ENCODE peak calls at places on chromosomes 7 and 10, in nine cellular contexts. V is AG04449; Q is lung; M is CD4-positive, CD25-positive, alpha-beta regulatory T cell; U is psoas muscle; F is body of pancreas; S is small intestine; E is AG09309; O is colonic mucosa. A is an unnamed sample.

GRCh38 chr7:43006008-43006407 is 73.8 kb downstream of the MRPL32 start:
- DNase-seq in S (no peak), E (no peak), V (no peak), U (no peak), F (no peak), O (no peak), M (no peak), Q (no peak), A (no peak)

GRCh38 chr7:17680026-17680425 is 260.3 kb downstream of the SNX13 start:
- DNase-seq in E (peak), O (peak), U (peak), M (no peak), S (no peak), Q (peak), V (no peak), F (peak), A (no peak)

GRCh38 chr10:68231916-68232315 is at the start of gene ATOH7:
- DNase-seq in Q (no peak), S (no peak), M (no peak), E (no peak), U (no peak), O (peak), F (no peak), V (no peak), A (no peak)

GRCh38 chr10:79444243-79445119 is 943 bp downstream of the ZCCHC24 start:
- DNase-seq in V (no peak), Q (peak), U (peak), M (peak), O (peak), F (peak), S (peak), E (no peak), A (peak)

GRCh38 chr7:89839329-89839728 is 314.9 kb upstream of the STEAP1 start:
- DNase-seq in F (no peak), V (no peak), Q (no peak), E (no peak), O (no peak), U (no peak), M (no peak), S (no peak), A (no peak)

GRCh38 chr10:31774928-31775668 is 153.5 kb downstream of the ARHGAP12 start:
- DNase-seq in U (peak), O (no peak), M (no peak), F (no peak), Q (no peak), E (no peak), S (no peak), V (no peak), A (no peak)

GRCh38 chr10:35462491-35462934 is 126.2 kb downstream of the CCNY start:
- DNase-seq in E (no peak), M (no peak), U (no peak), F (no peak), Q (no peak), V (no peak), S (peak), O (no peak), A (no peak)

GRCh38 chr7:16345979-16346958 is 75.1 kb downstream of the CRPPA start:
- DNase-seq in V (peak), M (no peak), O (peak), Q (no peak), S (peak), F (no peak), E (peak), U (no peak), A (no peak)

GRCh38 chr7:45157286-45157652 is 322 bp upstream of the RAMP3 start:
- DNase-seq in F (no peak), O (no peak), U (no peak), E (no peak), M (no peak), Q (no peak), V (no peak), S (no peak), A (no peak)

GRCh38 chr7:78863248-78863647 is 590.2 kb downstream of the MAGI2 start:
- DNase-seq in F (no peak), O (no peak), S (no peak), Q (no peak), V (no peak), U (no peak), M (no peak), E (no peak), A (no peak)

GRCh38 chr7:23196306-23196705 is 14.5 kb downstream of the NUP42 start:
- DNase-seq in O (no peak), Q (no peak), F (no peak), E (no peak), S (no peak), M (no peak), U (no peak), V (no peak), A (no peak)

GRCh38 chr10:123153486-123154091 is 613 bp upstream of the BUB3 start:
- DNase-seq in U (no peak), O (no peak), M (no peak), F (no peak), S (no peak), V (no peak), E (no peak), Q (no peak), A (no peak)

GRCh38 chr10:93762979-93763391 is 5.2 kb downstream of the LGI1 start:
- DNase-seq in Q (no peak), O (no peak), F (peak), S (peak), U (no peak), E (no peak), M (no peak), V (no peak), A (no peak)

GRCh38 chr7:22824760-22825159 is 2.1 kb upstream of the TOMM7 start:
- DNase-seq in S (no peak), O (no peak), U (no peak), Q (no peak), M (no peak), F (no peak), E (no peak), V (no peak), A (no peak)

GRCh38 chr7:75045881-75046280 is 27.7 kb downstream of the RCC1L start:
- DNase-seq in F (no peak), U (no peak), S (no peak), V (no peak), E (no peak), M (no peak), Q (no peak), O (no peak), A (no peak)

GRCh38 chr7:131568510-131568909 is 12.1 kb upstream of the PODXL start:
- DNase-seq in M (no peak), Q (no peak), U (no peak), E (no peak), O (no peak), V (no peak), F (no peak), S (no peak), A (no peak)

GRCh38 chr7:34748244-34749039 is 90.4 kb downstream of the NPSR1 start:
- DNase-seq in V (no peak), F (peak), U (peak), Q (peak), M (no peak), O (peak), E (peak), S (peak), A (no peak)

GRCh38 chr7:139648617-139648932 is 125.1 kb downstream of the CLEC2L start:
- DNase-seq in S (no peak), V (no peak), U (no peak), M (no peak), Q (no peak), E (no peak), F (no peak), O (no peak), A (peak)

DNA sequence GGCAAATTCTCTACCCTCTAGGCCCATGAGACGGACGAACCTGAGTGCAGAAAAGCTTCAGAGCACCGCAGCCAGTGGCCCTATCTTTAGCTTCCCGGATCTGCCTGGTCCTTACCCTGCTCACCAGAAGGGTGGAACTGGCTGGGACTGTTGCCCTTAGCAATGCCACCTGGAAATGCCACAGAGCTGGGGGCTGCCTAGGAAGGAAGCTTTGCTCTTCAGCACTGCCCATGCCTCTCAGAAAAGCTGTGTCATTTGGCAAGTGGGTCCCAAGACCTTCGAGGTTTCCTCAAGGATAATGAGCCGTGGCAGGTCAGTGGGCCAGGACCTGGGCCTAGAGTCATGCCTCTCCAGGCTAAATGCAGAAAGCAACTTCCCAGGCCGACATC is 2.2 kb upstream of the HOXA10 start:
- DNase-seq in U (no peak), F (no peak), S (no peak), V (no peak), Q (no peak), E (no peak), M (no peak), O (no peak), A (no peak)
- H3K4me3 ChIP-seq in U (peak), F (no peak), S (no peak), V (peak), Q (no peak), E (peak), M (no peak), O (peak), A (no peak)

GRCh38 chr7:65239324-65239706 is 134.3 kb upstream of the ZNF92 start:
- DNase-seq in Q (no peak), M (no peak), V (no peak), F (no peak), U (no peak), S (no peak), E (no peak), O (no peak), A (no peak)
- H3K4me3 ChIP-seq in Q (no peak), M (no peak), V (no peak), F (peak), U (peak), S (peak), E (no peak), O (peak), A (no peak)

DNA sequence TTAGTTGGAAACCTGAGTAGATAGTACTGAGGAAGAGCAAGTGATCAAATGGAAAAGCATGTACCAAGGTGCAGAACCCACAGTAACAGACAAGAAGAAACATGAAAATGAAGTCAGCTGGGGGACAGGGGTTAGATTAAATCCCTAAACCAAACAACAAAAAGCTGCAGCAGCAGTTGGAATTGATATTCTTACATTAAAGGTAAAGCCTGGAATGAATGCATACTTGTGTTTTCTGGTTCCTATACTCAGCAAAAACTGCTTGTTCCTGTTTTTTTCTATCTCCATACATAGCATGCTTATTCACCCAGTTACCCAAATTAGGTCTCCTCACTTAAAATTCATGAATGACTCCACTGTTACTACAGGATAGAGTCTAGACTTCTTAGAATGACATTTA is 92.4 kb downstream of the TPST1 start:
- DNase-seq in F (no peak), E (no peak), Q (no peak), U (no peak), V (no peak), O (no peak), M (no peak), S (no peak), A (no peak)
- H3K4me3 ChIP-seq in F (no peak), E (no peak), Q (no peak), U (no peak), V (no peak), O (no peak), M (no peak), S (no peak), A (no peak)

GRCh38 chr10:12444981-12445700 is 95.8 kb downstream of the CAMK1D start:
- DNase-seq in E (no peak), Q (no peak), V (no peak), F (no peak), S (no peak), U (no peak), M (no peak), O (peak), A (no peak)

GRCh38 chr10:12445701-12446334 is 96.5 kb downstream of the CAMK1D start:
- DNase-seq in F (no peak), U (no peak), O (no peak), Q (no peak), M (no peak), S (peak), V (no peak), E (no peak), A (no peak)

GRCh38 chr10:12443026-12443425 is 93.7 kb downstream of the CAMK1D start:
- DNase-seq in F (no peak), Q (no peak), M (no peak), S (no peak), U (no peak), V (no peak), O (no peak), E (no peak), A (no peak)

GRCh38 chr10:12448340-12448728 is 99.0 kb downstream of the CAMK1D start:
- DNase-seq in S (no peak), U (no peak), F (no peak), O (no peak), E (no peak), M (no peak), V (no peak), Q (no peak), A (no peak)

GRCh38 chr10:12448729-12449391 is 99.5 kb downstream of the CAMK1D start:
- DNase-seq in Q (peak), U (peak), M (peak), E (peak), S (peak), F (peak), O (no peak), V (peak), A (peak)
- H3K4me3 ChIP-seq in Q (no peak), U (no peak), M (peak), E (no peak), S (no peak), F (no peak), O (no peak), V (no peak), A (peak)

GRCh38 chr7:13009517-13009916 is 322.1 kb downstream of the ARL4A start:
- DNase-seq in O (no peak), V (no peak), M (no peak), E (no peak), Q (no peak), F (no peak), S (no peak), U (no peak), A (no peak)

DNA sequence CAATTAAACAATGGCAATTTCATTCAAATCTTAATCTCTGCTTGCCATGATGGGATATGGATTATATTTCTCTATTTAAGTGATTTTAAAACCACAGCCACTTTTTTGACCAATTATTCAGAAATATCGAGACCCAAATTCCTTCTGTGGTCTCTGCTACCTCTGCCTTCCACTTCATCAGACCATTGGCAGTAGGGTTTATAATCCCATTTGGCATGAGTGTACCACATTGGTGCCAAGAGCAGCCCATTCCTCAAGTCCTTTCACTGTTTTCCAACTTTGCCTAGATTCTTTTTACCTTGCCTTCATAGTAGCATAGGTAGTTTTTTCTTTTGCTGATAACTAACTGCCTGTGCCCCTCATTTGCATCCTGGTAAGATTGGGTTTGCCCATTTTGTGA is 319.9 kb downstream of the ARL4A start:
- DNase-seq in V (no peak), O (no peak), F (no peak), E (no peak), S (no peak), Q (no peak), U (no peak), M (no peak), A (no peak)
- H3K4me3 ChIP-seq in V (no peak), O (no peak), F (no peak), E (no peak), S (no peak), Q (no peak), U (no peak), M (no peak), A (no peak)

A was measured in GM06990.